ENCODE peak calls at places on chromosome X, in four cellular contexts. O is Caco-2; W is CD8-positive, alpha-beta T cell; M is IMR-90. J is an unnamed sample.
A peak's percentile ranks its signal among the peaks of the same experiment; 100 is the strongest.

GRCh38 chrX:100973411-100973810 is 3.9 kb downstream of the ARL13A start:
- DNase-seq in O (no peak), W (no peak), M (peak; percentile 87), J (peak; percentile 77)

GRCh38 chrX:124594017-124594651 is 247.8 kb downstream of the SH2D1A start:
- DNase-seq in O (no peak), W (no peak), M (no peak), J (peak; percentile 53)

GRCh38 chrX:11893933-11894710 is 136.1 kb downstream of the MSL3 start:
- DNase-seq in O (no peak), M (no peak), W (no peak), J (peak; percentile 60)

GRCh38 chrX:46782034-46782433 is 23.1 kb upstream of the SLC9A7 start:
- DNase-seq in M (no peak), W (no peak), O (no peak), J (no peak)

GRCh38 chrX:129637217-129638109 is 17.3 kb downstream of the APLN start:
- DNase-seq in O (peak; percentile 51), M (peak; percentile 53), W (peak; percentile 62), J (peak; percentile 62)

GRCh38 chrX:24395775-24396174 is 35.3 kb downstream of the SUPT20HL1 start:
- DNase-seq in W (no peak), O (no peak), M (peak; percentile 82), J (peak; percentile 68)

GRCh38 chrX:30674799-30675198 is 21.6 kb downstream of the GK start:
- DNase-seq in M (no peak), W (no peak), O (no peak), J (no peak)

GRCh38 chrX:150219374-150220185 is 143.5 kb upstream of the MAMLD1 start:
- DNase-seq in M (peak; percentile 48), W (no peak), O (no peak), J (no peak)

GRCh38 chrX:123830309-123830708 is 29.5 kb upstream of the XIAP start:
- DNase-seq in O (peak; percentile 68), M (no peak), W (no peak), J (peak; percentile 94)

GRCh38 chrX:111131572-111131971 is 35.6 kb downstream of the PAK3 start:
- DNase-seq in M (peak; percentile 33), W (no peak), O (no peak), J (peak; percentile 8)

GRCh38 chrX:133749951-133750350 is 235.4 kb downstream of the GPC3 start:
- DNase-seq in M (no peak), O (no peak), W (no peak), J (no peak)

GRCh38 chrX:77603635-77604336 is 156.6 kb downstream of the FGF16 start:
- DNase-seq in O (no peak), M (no peak), W (no peak), J (no peak)

GRCh38 chrX:13013353-13014110 is 30.9 kb downstream of the FAM9C start:
- DNase-seq in W (no peak), O (no peak), M (no peak), J (peak; percentile 48)

DNA sequence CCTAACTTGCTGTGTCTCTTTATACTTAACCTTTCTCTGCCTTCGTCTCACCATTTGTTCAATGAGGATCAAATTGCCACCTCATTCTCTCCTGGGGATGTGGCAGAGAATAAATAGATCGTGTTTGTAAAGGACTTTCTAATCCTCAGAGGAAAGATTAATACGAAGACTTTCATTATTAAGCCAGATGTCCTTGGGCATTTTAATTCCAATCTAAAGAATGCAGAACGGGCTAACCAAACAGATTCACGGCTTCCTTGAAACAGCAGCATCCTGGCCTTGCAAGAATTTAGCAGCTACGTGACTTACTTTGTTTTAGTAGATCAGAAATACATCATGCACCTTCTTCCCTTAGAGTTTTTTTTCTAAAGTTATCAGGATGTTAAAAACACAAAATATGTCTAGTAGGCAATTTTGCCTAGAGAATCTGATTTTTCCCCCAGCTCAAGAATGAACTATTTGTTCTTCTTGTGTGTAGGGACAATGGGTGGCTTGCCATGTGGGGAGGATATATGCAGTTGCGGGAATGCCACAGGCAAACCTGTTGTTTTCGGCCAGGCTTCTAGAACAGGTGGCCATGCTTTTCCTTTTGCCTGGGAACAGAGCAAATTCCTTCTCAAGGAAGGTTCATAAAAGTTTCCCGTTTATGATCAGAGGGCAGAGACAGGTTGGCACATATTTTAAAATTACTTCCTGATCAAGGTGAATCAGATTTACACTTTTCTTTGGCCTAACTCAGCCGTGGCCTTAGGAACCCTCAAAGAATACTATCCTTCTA is 3.0 kb downstream of the MID1 start:
- DNase-seq in W (no peak), M (no peak), O (no peak), J (no peak)
- H3K4me3 ChIP-seq in W (no peak overlapping the region), M (peak overlapping the region; percentile 60), O (no peak overlapping the region), J (peak overlapping the region; percentile 69)

GRCh38 chrX:3461824-3462508 is 115.5 kb upstream of the MXRA5 start:
- DNase-seq in O (no peak), M (no peak), W (no peak), J (no peak)
- H3K4me3 ChIP-seq in O (no peak overlapping the region), M (no peak overlapping the region), W (no peak overlapping the region), J (no peak overlapping the region)

GRCh38 chrX:148535639-148536038 is 35.2 kb downstream of the AFF2 start:
- DNase-seq in M (no peak), O (no peak), W (no peak), J (peak; percentile 10)

GRCh38 chrX:148538582-148538981 is 38.2 kb downstream of the AFF2 start:
- DNase-seq in W (no peak), M (no peak), O (no peak), J (no peak)

GRCh38 chrX:148540114-148540513 is 39.7 kb downstream of the AFF2 start:
- DNase-seq in W (no peak), O (no peak), M (no peak), J (no peak)

GRCh38 chrX:148536961-148537360 is 36.5 kb downstream of the AFF2 start:
- DNase-seq in W (no peak), M (no peak), O (no peak), J (peak; percentile 3)

DNA sequence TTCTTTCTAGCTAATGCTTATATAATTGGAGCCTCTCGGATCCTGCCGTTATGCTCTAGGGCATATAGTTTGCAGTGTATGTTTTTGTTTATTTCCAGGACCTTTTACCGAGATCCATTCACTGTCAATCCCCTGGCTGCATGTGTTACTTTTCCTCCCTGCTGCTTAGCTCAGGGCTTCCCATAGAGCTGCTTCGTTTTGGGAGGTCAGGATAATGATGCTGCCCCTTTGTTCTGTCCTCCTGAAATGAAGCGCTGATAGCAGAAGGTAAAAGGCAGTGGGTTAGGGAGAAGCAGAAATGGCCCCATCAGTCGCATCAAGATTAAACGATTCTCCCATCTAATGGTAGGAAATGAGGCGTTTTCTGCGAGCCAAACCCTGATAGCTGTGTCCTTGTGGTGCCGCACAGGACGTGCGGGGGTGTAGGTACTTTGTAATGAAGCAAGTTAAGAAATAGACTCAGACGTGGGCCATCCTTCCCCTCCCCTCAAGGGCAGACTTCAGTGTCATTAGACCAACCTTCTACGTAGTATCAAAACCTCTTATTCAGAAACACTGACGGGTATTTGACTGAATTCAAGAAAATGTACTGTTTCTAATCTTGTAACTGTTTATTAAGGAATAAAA is 37.3 kb downstream of the AFF2 start:
- DNase-seq in O (no peak), M (no peak), W (no peak), J (no peak)
- H3K4me3 ChIP-seq in O (no peak overlapping the region), M (no peak overlapping the region), W (no peak overlapping the region), J (no peak overlapping the region)

GRCh38 chrX:37684918-37685317 is 673 bp upstream of the XK start:
- DNase-seq in W (no peak), M (no peak), O (no peak), J (no peak)
- H3K4me3 ChIP-seq in W (no peak overlapping the region), M (no peak overlapping the region), O (no peak overlapping the region), J (no peak overlapping the region)

DNA sequence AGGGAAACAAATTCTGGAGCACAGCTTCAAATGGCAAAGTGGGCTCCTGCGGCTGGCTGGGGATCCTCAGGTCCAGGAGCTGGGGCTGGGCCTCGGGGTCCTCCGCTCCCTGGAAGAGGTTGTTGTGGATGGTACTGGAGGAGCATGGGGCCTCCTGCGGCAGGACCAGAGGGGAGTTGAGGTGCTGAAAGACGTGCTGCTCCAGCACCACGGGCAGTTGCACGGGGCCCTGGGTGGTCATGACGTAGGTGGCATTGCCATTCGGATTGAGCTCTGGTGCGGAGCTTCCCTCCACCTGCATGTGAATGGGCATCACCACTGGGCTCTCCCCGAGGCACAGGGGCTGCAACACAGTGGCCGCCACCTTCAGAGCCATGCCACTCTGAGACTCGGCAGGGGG is 59.7 kb downstream of the RAI2 start:
- DNase-seq in O (no peak), W (no peak), M (no peak), J (no peak)
- H3K4me3 ChIP-seq in O (no peak overlapping the region), W (no peak overlapping the region), M (no peak overlapping the region), J (no peak overlapping the region)

GRCh38 chrX:53681661-53682060 is 4.9 kb downstream of the HUWE1 start:
- DNase-seq in O (no peak), W (no peak), M (peak; percentile 14), J (peak; percentile 64)
- H3K4me3 ChIP-seq in O (no peak overlapping the region), W (no peak overlapping the region), M (no peak overlapping the region), J (no peak overlapping the region)

GRCh38 chrX:44447214-44447613 is 95.4 kb downstream of the FUNDC1 start:
- DNase-seq in O (no peak), W (no peak), M (no peak), J (peak; percentile 30)
- H3K4me3 ChIP-seq in O (no peak overlapping the region), W (no peak overlapping the region), M (no peak overlapping the region), J (no peak overlapping the region)